ENCODE peak calls at places on chromosome 7, in eight cellular contexts. L is lung, F is neural crest cell, A is fibroblast of mammary gland, O is epithelial cell of esophagus, X is astrocyte of the spinal cord, I is uterus, J is GM10248. H is an unnamed sample.

GRCh38 chr7:936131-937054 is 18.1 kb downstream of the ADAP1 start:
- DNase-seq in L (no peak), F (no peak), A (peak), O (peak), X (peak), I (no peak), J (peak), H (peak)

GRCh38 chr7:7805511-7806153 is 87.2 kb upstream of the RPA3 start:
- DNase-seq in L (no peak), F (no peak), A (no peak), O (no peak), X (no peak), I (no peak), J (no peak), H (no peak)

GRCh38 chr7:50838675-50839377 is 56.1 kb upstream of the GRB10 start:
- DNase-seq in L (no peak), F (no peak), A (peak), O (peak), X (peak), I (no peak), J (no peak), H (peak)

GRCh38 chr7:22668971-22669401 is 58.0 kb upstream of the IL6 start:
- DNase-seq in L (no peak), F (no peak), A (no peak), O (no peak), X (no peak), I (no peak), J (no peak), H (no peak)

GRCh38 chr7:90250601-90251303 is 5.8 kb downstream of the CFAP69 start:
- DNase-seq in L (no peak), F (no peak), A (peak), O (peak), X (peak), I (no peak), J (no peak), H (peak)

GRCh38 chr7:70530191-70530590 is 601.8 kb upstream of the GALNT17 start:
- DNase-seq in L (no peak), F (no peak), A (peak), O (no peak), X (no peak), I (no peak), J (no peak), H (no peak)

GRCh38 chr7:99447943-99448342 is 9.2 kb downstream of the CPSF4 start:
- DNase-seq in L (no peak), F (no peak), A (no peak), O (no peak), X (no peak), I (no peak), J (no peak), H (no peak)

GRCh38 chr7:28921822-28922221 is 36.3 kb downstream of the TRIL start:
- DNase-seq in L (peak), F (peak), A (peak), O (peak), X (peak), I (peak), J (peak), H (peak)

GRCh38 chr7:7862393-7862792 is 106.2 kb upstream of the GLCCI1 start:
- DNase-seq in L (no peak), F (no peak), A (no peak), O (no peak), X (peak), I (no peak), J (no peak), H (no peak)

GRCh38 chr7:13111230-13111629 is 423.8 kb downstream of the ARL4A start:
- DNase-seq in L (no peak), F (no peak), A (peak), O (no peak), X (no peak), I (no peak), J (no peak), H (peak)

GRCh38 chr7:3725660-3726059 is 424.6 kb downstream of the SDK1 start:
- DNase-seq in L (no peak), F (no peak), A (no peak), O (no peak), X (no peak), I (no peak), J (no peak), H (no peak)

GRCh38 chr7:5183155-5183554 is 6.9 kb upstream of the WIPI2 start:
- DNase-seq in L (no peak), F (no peak), A (no peak), O (peak), X (no peak), I (no peak), J (no peak), H (no peak)

GRCh38 chr7:40329601-40330153 is 194.9 kb downstream of the SUGCT start:
- DNase-seq in L (no peak), F (no peak), A (peak), O (peak), X (peak), I (no peak), J (peak), H (peak)

GRCh38 chr7:70647801-70648491 is 484.0 kb upstream of the GALNT17 start:
- DNase-seq in L (no peak), F (no peak), A (peak), O (peak), X (peak), I (no peak), J (peak), H (no peak)

GRCh38 chr7:6614941-6615737 is at the start of gene ZNF853:
- DNase-seq in L (no peak), F (peak), A (no peak), O (no peak), X (no peak), I (peak), J (no peak), H (no peak)

GRCh38 chr7:113414636-113415035 is 296.3 kb upstream of the SMIM30 start:
- DNase-seq in L (no peak), F (no peak), A (no peak), O (no peak), X (no peak), I (no peak), J (no peak), H (no peak)

GRCh38 chr7:5478568-5479045 is 55.0 kb upstream of the TNRC18 start:
- DNase-seq in L (no peak), F (no peak), A (no peak), O (no peak), X (no peak), I (no peak), J (no peak), H (no peak)

GRCh38 chr7:1681581-1681980 is 11.5 kb downstream of the ELFN1 start:
- DNase-seq in L (no peak), F (no peak), A (no peak), O (no peak), X (no peak), I (no peak), J (peak), H (no peak)

GRCh38 chr7:128408709-128409434 is 910 bp downstream of the IMPDH1 start:
- DNase-seq in L (peak), F (no peak), A (peak), O (peak), X (no peak), I (peak), J (no peak), H (peak)

GRCh38 chr7:139776486-139777303 is 1.1 kb downstream of the HIPK2 start:
- DNase-seq in L (no peak), F (peak), A (peak), O (no peak), X (peak), I (peak), J (peak), H (peak)

GRCh38 chr7:57370066-57370738 is 79.8 kb upstream of the ZNF716 start:
- DNase-seq in L (no peak), F (no peak), A (no peak), O (no peak), X (no peak), I (no peak), J (no peak), H (no peak)

GRCh38 chr7:8176370-8177081 is 85.4 kb downstream of the ICA1 start:
- DNase-seq in L (no peak), F (no peak), A (no peak), O (no peak), X (no peak), I (no peak), J (peak), H (no peak)

GRCh38 chr7:79683916-79684315 is 230.4 kb upstream of the MAGI2 start:
- DNase-seq in L (no peak), F (no peak), A (no peak), O (no peak), X (no peak), I (no peak), J (no peak), H (no peak)

GRCh38 chr7:2403718-2404648 is 572 bp downstream of the CHST12 start:
- DNase-seq in L (peak), F (peak), A (no peak), O (peak), X (peak), I (peak), J (no peak), H (peak)

GRCh38 chr7:28573751-28574295 is 161.5 kb downstream of the CREB5 start:
- DNase-seq in L (no peak), F (no peak), A (peak), O (peak), X (no peak), I (peak), J (no peak), H (peak)

GRCh38 chr7:156703773-156704482 is 63.4 kb downstream of the RNF32 start:
- DNase-seq in L (no peak), F (no peak), A (no peak), O (peak), X (no peak), I (no peak), J (no peak), H (no peak)

GRCh38 chr7:233456-234035 is 41.2 kb downstream of the FAM20C start:
- DNase-seq in L (no peak), F (no peak), A (no peak), O (no peak), X (peak), I (no peak), J (no peak), H (no peak)

GRCh38 chr7:151251328-151251925 is 2.9 kb upstream of the SMARCD3 start:
- DNase-seq in L (peak), F (no peak), A (peak), O (peak), X (peak), I (peak), J (no peak), H (peak)

GRCh38 chr7:3154881-3155494 is 111.3 kb upstream of the CARD11 start:
- DNase-seq in L (no peak), F (peak), A (peak), O (peak), X (peak), I (no peak), J (peak), H (peak)

GRCh38 chr7:93799750-93800357 is 90.7 kb downstream of the TFPI2 start:
- DNase-seq in L (no peak), F (no peak), A (peak), O (peak), X (peak), I (no peak), J (peak), H (peak)

GRCh38 chr7:87878208-87878735 is 2.0 kb downstream of the DBF4 start:
- DNase-seq in L (no peak), F (no peak), A (peak), O (no peak), X (peak), I (no peak), J (no peak), H (peak)

GRCh38 chr7:157429001-157429679 is 92.3 kb downstream of the DNAJB6 start:
- DNase-seq in L (no peak), F (no peak), A (no peak), O (no peak), X (no peak), I (no peak), J (no peak), H (no peak)

GRCh38 chr7:26525413-26526287 is 234.0 kb downstream of the SNX10 start:
- DNase-seq in L (no peak), F (no peak), A (no peak), O (no peak), X (no peak), I (no peak), J (no peak), H (no peak)

GRCh38 chr7:8259586-8260222 is 2.3 kb downstream of the ICA1 start:
- DNase-seq in L (no peak), F (no peak), A (no peak), O (no peak), X (no peak), I (no peak), J (no peak), H (no peak)

GRCh38 chr7:142542938-142543337 is 206.3 kb upstream of the PRSS1 start:
- DNase-seq in L (no peak), F (no peak), A (peak), O (no peak), X (peak), I (no peak), J (no peak), H (peak)

DNA sequence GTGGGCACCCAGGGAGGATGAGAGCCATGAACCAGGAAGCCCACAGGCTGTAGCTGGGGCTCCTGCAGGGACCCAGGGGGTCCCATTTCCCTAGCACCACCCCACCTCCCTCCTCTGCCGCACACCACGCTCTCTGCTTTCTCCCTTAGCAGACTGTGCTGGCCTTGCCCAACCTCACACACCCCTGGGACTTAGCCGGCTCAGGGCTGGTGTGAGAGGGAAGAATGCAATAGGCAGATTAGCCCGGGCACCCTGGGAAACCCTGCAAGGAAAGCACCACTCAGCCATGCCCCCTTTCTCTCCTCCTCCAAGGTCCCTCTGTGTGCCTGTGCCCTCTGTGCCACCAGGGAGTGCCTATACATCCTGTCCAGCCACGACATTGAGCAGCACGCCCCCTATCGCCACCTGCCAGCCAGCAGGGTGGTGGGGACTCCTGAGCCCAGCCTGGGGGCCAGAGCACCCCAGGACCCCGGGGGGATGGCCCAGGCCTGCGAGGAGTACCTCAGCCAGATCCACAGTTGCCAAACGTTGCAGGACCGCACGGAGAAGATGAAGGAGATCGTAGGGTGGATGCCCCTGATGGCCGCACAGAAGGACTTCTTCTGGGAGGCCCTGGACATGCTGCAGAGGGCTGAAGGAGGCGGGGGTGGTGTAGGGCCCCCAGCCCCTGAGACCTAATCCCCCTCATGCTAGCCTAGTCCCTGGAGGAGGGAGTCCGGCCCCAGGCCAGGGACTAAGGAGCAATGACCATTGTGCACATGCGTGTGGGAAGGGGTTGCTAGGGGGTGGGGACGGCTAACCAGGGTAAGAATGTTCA is 1.7 kb upstream of the PCOLCE start:
- DNase-seq in L (no peak), F (no peak), A (no peak), O (no peak), X (no peak), I (no peak), J (no peak), H (no peak)
- TF ChIP-seq CTCF in L (no peak), F (no peak), A (no peak), O (no peak), X (no peak), I (no peak), J (no peak), H (no peak)

DNA sequence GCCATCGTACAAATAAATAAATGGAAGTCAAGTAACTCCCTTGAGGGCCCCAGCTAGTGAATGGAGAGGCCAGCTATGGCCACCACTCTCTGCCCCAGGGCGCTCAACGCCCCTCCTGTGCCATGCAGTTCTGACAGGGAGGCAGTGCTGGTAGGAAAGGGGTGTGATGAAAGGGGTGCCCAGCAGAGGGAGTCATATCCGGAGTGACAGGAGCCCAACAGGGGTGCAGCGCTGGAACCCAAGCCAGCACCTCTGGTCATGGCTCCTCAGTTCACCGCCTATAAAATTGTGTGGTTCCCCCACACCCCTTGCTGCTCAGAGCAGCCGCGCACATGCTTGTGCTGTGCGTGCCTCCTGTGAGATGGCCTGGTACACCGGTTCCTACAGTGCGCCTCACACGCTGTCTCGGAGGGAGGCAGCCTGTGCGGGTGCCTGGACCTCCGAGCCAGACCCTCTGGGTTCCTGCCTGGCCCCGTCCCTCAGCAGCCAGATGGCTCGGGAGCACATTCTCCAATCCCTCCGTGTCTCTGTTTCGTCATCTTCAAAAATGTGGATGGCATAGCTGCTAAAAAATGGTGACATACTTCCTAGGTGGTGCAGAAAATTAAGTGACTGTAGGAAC is 125.6 kb downstream of the EGFR start:
- DNase-seq in L (no peak), F (no peak), A (no peak), O (no peak), X (no peak), I (no peak), J (no peak), H (no peak)
- TF ChIP-seq CTCF in L (no peak), F (peak), A (peak), O (peak), X (peak), I (no peak), J (no peak), H (no peak)

DNA sequence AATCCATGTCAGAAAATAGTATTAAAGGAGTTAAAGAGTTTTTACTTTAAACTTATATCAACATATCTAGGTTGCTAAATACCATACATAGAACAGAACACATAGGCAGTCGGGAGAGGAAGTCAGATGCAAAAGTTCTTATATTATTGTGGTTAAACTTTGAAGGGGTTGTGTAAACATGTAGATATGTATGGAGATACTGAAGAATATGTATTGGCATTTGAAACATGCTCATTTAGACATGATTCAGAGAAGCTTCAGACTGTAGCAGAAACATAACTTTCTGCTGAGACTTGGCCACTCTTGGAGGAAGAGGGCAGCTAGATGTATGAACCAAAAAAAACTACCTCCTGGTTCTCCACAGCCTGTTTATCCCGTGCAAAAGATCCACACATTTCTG is 103.5 kb upstream of the FERD3L start:
- DNase-seq in L (no peak), F (no peak), A (peak), O (no peak), X (peak), I (no peak), J (no peak), H (peak)
- TF ChIP-seq CTCF in L (no peak), F (no peak), A (no peak), O (no peak), X (no peak), I (no peak), J (no peak), H (no peak)

DNA sequence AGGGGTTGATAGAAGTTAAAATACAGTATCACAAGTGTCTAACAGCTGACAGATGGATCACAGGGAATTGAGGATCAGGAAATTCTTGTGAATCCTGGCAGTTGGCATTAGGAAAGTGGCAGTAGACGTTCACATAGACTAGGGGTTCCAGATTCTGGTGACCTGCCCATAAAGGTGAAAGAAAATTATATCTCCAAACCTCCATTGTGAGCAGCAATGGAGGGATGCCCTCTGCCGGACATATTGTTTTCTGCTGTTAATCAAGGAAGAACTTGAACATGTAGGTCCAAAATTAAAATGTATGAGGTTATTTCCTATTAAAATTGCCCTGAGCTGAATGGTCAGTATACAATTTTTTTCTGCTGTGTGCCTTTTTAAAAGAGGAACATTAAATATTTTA is 5.1 kb downstream of the NME8 start:
- DNase-seq in L (no peak), F (no peak), A (no peak), O (peak), X (no peak), I (no peak), J (peak), H (no peak)
- TF ChIP-seq CTCF in L (no peak), F (peak), A (peak), O (peak), X (peak), I (no peak), J (peak), H (peak)

GRCh38 chr7:152341039-152341913 is 94.5 kb downstream of the KMT2C start:
- DNase-seq in L (no peak), F (no peak), A (peak), O (peak), X (peak), I (no peak), J (no peak), H (peak)
- TF ChIP-seq CTCF in L (peak), F (peak), A (peak), O (peak), X (peak), I (no peak), J (peak), H (peak)

GRCh38 chr7:123916240-123916724 is 8.8 kb upstream of the SPAM1 start:
- DNase-seq in L (no peak), F (no peak), A (peak), O (peak), X (peak), I (no peak), J (peak), H (peak)
- TF ChIP-seq CTCF in L (no peak), F (peak), A (peak), O (peak), X (peak), I (no peak), J (peak), H (no peak)